ENCODE peak calls at places on chromosomes 16 and 17, in ten cellular contexts. K, L, J, E, F, B, I, W, H and M are unnamed samples.

GRCh38 chr17:77055453-77055852 is 85.3 kb upstream of the SEC14L1 start:
- DNase-seq in H (no peak), I (no peak), K (no peak), W (no peak), L (no peak), J (no peak), E (no peak), B (no peak), F (no peak), M (no peak)

GRCh38 chr16:31440511-31441184 is 1.9 kb downstream of the ZNF843 start:
- DNase-seq in J (no peak), L (no peak), H (no peak), K (no peak), B (no peak), F (no peak), E (no peak), I (no peak), W (no peak), M (no peak)

GRCh38 chr16:7086842-7087616 is 245.6 kb upstream of the RBFOX1 start:
- DNase-seq in J (peak; percentile 37), I (no peak), W (peak; percentile 78), F (no peak), H (no peak), L (no peak), B (peak; percentile 10), E (no peak), K (peak; percentile 19), M (no peak)

GRCh38 chr16:54326266-54326662 is 39.7 kb upstream of the IRX3 start:
- DNase-seq in I (no peak), E (no peak), H (no peak), B (no peak), L (no peak), F (no peak), W (no peak), K (no peak), J (no peak), M (no peak)

GRCh38 chr17:38870259-38871165 is 654 bp downstream of the LASP1 start:
- DNase-seq in L (peak; percentile 83), W (peak; percentile 71), H (peak; percentile 68), I (no peak), K (peak; percentile 81), E (peak; percentile 69), B (peak; percentile 77), F (peak; percentile 42), J (peak; percentile 89), M (peak; percentile 80)

GRCh38 chr17:29956225-29956624 is 14.8 kb downstream of the EFCAB5 start:
- DNase-seq in E (no peak), J (no peak), W (no peak), K (no peak), B (no peak), I (no peak), L (no peak), H (no peak), F (no peak), M (no peak)

GRCh38 chr16:15843635-15844279 is 13.1 kb downstream of the MYH11 start:
- DNase-seq in K (no peak), L (no peak), I (no peak), H (no peak), E (no peak), F (peak; percentile 69), B (no peak), J (no peak), W (no peak), M (no peak)

GRCh38 chr17:73278049-73278464 is 16.4 kb upstream of the CPSF4L start:
- DNase-seq in E (peak; percentile 72), F (no peak), K (no peak), W (peak; percentile 53), B (peak; percentile 53), H (no peak), I (no peak), J (no peak), L (no peak), M (peak; percentile 75)

GRCh38 chr17:49074851-49075540 is 57.6 kb upstream of the B4GALNT2 start:
- DNase-seq in H (no peak), I (no peak), F (no peak), W (no peak), K (no peak), J (no peak), L (no peak), E (no peak), B (no peak), M (no peak)

GRCh38 chr17:65656390-65657250 is 95.2 kb upstream of the AXIN2 start:
- DNase-seq in I (no peak), E (no peak), F (peak; percentile 26), L (no peak), K (no peak), H (no peak), J (no peak), W (no peak), B (no peak), M (no peak)

GRCh38 chr16:74107795-74108610 is 188.6 kb upstream of the PSMD7 start:
- DNase-seq in B (no peak), E (peak; percentile 16), J (no peak), F (peak; percentile 2), I (peak; percentile 58), L (peak; percentile 63), K (no peak), H (peak; percentile 42), W (peak; percentile 20), M (peak; percentile 77)

GRCh38 chr16:88102597-88102996 is 151.4 kb downstream of the BANP start:
- DNase-seq in J (peak; percentile 65), F (no peak), W (no peak), I (no peak), K (no peak), E (no peak), L (no peak), H (no peak), B (no peak), M (no peak)

GRCh38 chr17:68457168-68457538 is at the start of gene WIPI1:
- DNase-seq in F (no peak), I (no peak), H (no peak), K (no peak), L (peak; percentile 58), W (peak; percentile 66), B (peak; percentile 62), E (peak; percentile 43), J (no peak), M (no peak)

GRCh38 chr17:77498056-77498785 is 357.5 kb downstream of the SEC14L1 start:
- DNase-seq in B (peak; percentile 12), L (peak; percentile 6), E (no peak), J (peak; percentile 50), W (no peak), H (no peak), F (no peak), I (no peak), K (peak; percentile 14), M (no peak)

GRCh38 chr16:873243-873661 is 72.7 kb upstream of the GNG13 start:
- DNase-seq in I (no peak), W (no peak), E (no peak), F (no peak), J (peak; percentile 78), H (no peak), L (no peak), B (no peak), K (no peak), M (no peak)

GRCh38 chr16:88686062-88686438 is 257 bp downstream of the SNAI3 start:
- DNase-seq in J (peak; percentile 90), K (no peak), I (no peak), L (peak; percentile 64), H (no peak), E (no peak), B (no peak), F (no peak), W (no peak), M (peak; percentile 77)

GRCh38 chr17:51120739-51121619 is at the start of gene SPAG9:
- DNase-seq in W (peak; percentile 95), B (peak; percentile 96), J (peak; percentile 99), I (peak; percentile 95), H (peak; percentile 97), E (peak; percentile 94), K (peak; percentile 97), L (peak; percentile 96), F (peak; percentile 94), M (peak; percentile 96)
- TF ChIP-seq POLR2A in W (peak; percentile 90), B (peak; percentile 82), J (peak; percentile 78), I (peak; percentile 45), H (peak; percentile 46), E (peak; percentile 82), K (peak; percentile 82), L (no peak), F (peak; percentile 96), M (no peak)

DNA sequence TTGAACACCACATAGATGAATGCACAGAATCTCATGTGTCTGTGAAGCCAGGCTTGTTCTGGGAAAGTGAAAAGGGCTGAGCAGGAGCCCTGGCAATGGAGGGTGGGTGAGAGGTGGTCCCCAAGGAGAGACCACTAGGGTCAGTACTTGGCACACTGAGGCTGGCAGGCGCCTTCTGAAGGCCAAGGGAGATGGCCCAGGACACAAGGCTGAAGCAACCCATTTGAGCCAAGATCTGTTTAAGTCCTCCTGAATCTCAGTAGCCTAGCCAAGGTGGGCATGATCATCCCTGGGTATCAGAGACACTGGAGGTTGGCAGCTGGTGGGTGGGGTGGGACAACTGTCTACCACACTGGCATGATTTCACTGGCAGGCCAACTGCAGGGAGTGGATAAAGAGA is 1741.2 kb downstream of the TP53TG3F start:
- DNase-seq in B (no peak), W (no peak), H (no peak), J (no peak), L (no peak), I (no peak), K (no peak), F (no peak), E (no peak), M (no peak)
- H3K9me3 ChIP-seq in B (no peaks in the 10 kb centered on the region), W (no peaks in the 10 kb centered on the region), H (no peaks in the 10 kb centered on the region), J (peaks cover 17% of the 10 kb centered on the region), L (no peaks in the 10 kb centered on the region), I (peaks cover 5% of the 10 kb centered on the region), K (no peaks in the 10 kb centered on the region), F (peaks cover 26% of the 10 kb centered on the region), E (no peaks in the 10 kb centered on the region), M (no peaks in the 10 kb centered on the region)

GRCh38 chr17:9427460-9428315 is 147.9 kb downstream of the STX8 start:
- DNase-seq in H (no peak), I (no peak), L (no peak), K (peak; percentile 20), J (no peak), B (no peak), E (no peak), W (no peak), F (peak; percentile 41), M (no peak)
- H3K27ac ChIP-seq in H (no peak overlapping the region), I (no peak overlapping the region), L (no peak overlapping the region), K (no peak overlapping the region), J (no peak overlapping the region), B (no peak overlapping the region), E (no peak overlapping the region), W (no peak overlapping the region), F (no peak overlapping the region), M (no peak overlapping the region)

DNA sequence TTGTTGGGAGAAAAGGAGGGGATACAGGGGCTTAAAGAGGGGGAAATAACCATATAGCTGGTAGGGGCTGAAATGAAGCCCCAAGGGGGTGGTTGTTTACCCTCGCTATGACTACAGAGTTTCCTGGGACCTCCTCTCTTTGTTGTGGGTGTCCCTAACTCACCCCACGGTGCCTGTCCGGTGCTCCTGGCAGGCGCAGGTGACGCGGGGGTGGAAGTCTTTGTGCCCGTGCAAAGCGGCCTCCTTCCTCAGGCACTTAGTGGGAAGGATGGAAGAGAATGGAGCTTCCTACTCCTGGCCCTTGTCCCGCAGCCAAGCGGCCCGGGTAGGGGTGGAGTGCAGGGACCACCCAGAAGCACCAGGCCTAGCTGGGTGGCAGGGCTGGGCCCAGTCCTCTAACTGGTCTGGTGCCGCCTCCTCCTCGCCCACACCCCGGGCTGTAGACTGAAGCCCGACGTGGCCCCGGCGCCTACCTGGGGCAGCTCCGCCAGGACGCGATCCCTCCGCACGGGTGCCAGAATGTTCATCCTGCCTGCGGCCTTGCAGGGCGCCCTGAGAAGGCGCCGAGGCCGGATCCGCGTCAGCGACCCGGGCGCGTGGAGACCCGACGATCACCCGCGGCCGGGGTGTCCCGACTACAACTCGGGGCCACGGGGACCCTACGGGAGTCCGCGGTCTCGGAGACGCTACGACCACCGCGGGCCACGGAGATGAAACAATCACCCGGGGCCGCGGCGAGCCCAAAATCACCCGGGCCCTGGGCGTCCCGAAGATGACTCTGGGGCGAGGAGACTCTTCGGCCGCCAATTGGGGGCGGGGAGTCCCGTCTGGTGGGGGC is 709 bp downstream of the RAB34 start:
- DNase-seq in F (peak; percentile 19), K (no peak), I (no peak), H (no peak), E (no peak), J (peak; percentile 88), W (peak; percentile 64), L (no peak), B (no peak), M (no peak)
- TF ChIP-seq POLR2A in F (no peak), K (no peak), I (no peak), H (no peak), E (no peak), J (no peak), W (no peak), L (no peak), B (no peak), M (no peak)